ENCODE peak calls at places on chromosomes 1 and 21, in six cellular contexts. One of them, this sample, is unnamed.

GRCh38 chr1:115679141-115679611 is 37.4 kb downstream of the VANGL1 start:
- DNase-seq in C1 segment of cervical spinal cord: peak; percentile 22
- DNase-seq in neuronal stem cell: no peak
- DNase-seq in amniotic epithelial cell: peak; percentile 69
- DNase-seq in central memory CD4-positive, alpha-beta T cell: no peak
- DNase-seq in activated CD4-positive, alpha-beta T cell treated with anti-CD3 and anti-CD28 coated beads for 48 hours: no peak
- DNase-seq in this sample: peak; percentile 11

GRCh38 chr21:27372381-27372780 is 405.5 kb upstream of the ADAMTS5 start:
- DNase-seq in C1 segment of cervical spinal cord: no peak
- DNase-seq in neuronal stem cell: no peak
- DNase-seq in amniotic epithelial cell: peak; percentile 70
- DNase-seq in central memory CD4-positive, alpha-beta T cell: no peak
- DNase-seq in activated CD4-positive, alpha-beta T cell treated with anti-CD3 and anti-CD28 coated beads for 48 hours: no peak
- DNase-seq in this sample: no peak

GRCh38 chr1:165182975-165183374 is 173.5 kb downstream of the LMX1A start:
- DNase-seq in C1 segment of cervical spinal cord: no peak
- DNase-seq in neuronal stem cell: no peak
- DNase-seq in amniotic epithelial cell: no peak
- DNase-seq in central memory CD4-positive, alpha-beta T cell: no peak
- DNase-seq in activated CD4-positive, alpha-beta T cell treated with anti-CD3 and anti-CD28 coated beads for 48 hours: no peak
- DNase-seq in this sample: no peak

GRCh38 chr1:116372186-116372585 is 858 bp upstream of the ATP1A1 start:
- DNase-seq in C1 segment of cervical spinal cord: no peak
- DNase-seq in neuronal stem cell: no peak
- DNase-seq in amniotic epithelial cell: no peak
- DNase-seq in central memory CD4-positive, alpha-beta T cell: no peak
- DNase-seq in activated CD4-positive, alpha-beta T cell treated with anti-CD3 and anti-CD28 coated beads for 48 hours: no peak
- DNase-seq in this sample: no peak

GRCh38 chr1:39407889-39408640 is 83.4 kb upstream of the BMP8A start:
- DNase-seq in C1 segment of cervical spinal cord: no peak
- DNase-seq in neuronal stem cell: no peak
- DNase-seq in amniotic epithelial cell: no peak
- DNase-seq in central memory CD4-positive, alpha-beta T cell: no peak
- DNase-seq in activated CD4-positive, alpha-beta T cell treated with anti-CD3 and anti-CD28 coated beads for 48 hours: no peak
- DNase-seq in this sample: no peak

GRCh38 chr1:1307261-1307907 is 346 bp downstream of the ACAP3 start:
- DNase-seq in C1 segment of cervical spinal cord: no peak
- DNase-seq in neuronal stem cell: no peak
- DNase-seq in amniotic epithelial cell: no peak
- DNase-seq in central memory CD4-positive, alpha-beta T cell: no peak
- DNase-seq in activated CD4-positive, alpha-beta T cell treated with anti-CD3 and anti-CD28 coated beads for 48 hours: no peak
- DNase-seq in this sample: no peak

GRCh38 chr1:45908613-45909140 is 105.3 kb downstream of the MAST2 start:
- DNase-seq in C1 segment of cervical spinal cord: no peak
- DNase-seq in neuronal stem cell: no peak
- DNase-seq in amniotic epithelial cell: no peak
- DNase-seq in central memory CD4-positive, alpha-beta T cell: no peak
- DNase-seq in activated CD4-positive, alpha-beta T cell treated with anti-CD3 and anti-CD28 coated beads for 48 hours: no peak
- DNase-seq in this sample: no peak

GRCh38 chr21:36508948-36509347 is 29.0 kb upstream of the CLDN14 start:
- DNase-seq in C1 segment of cervical spinal cord: no peak
- DNase-seq in neuronal stem cell: no peak
- DNase-seq in amniotic epithelial cell: no peak
- DNase-seq in central memory CD4-positive, alpha-beta T cell: no peak
- DNase-seq in activated CD4-positive, alpha-beta T cell treated with anti-CD3 and anti-CD28 coated beads for 48 hours: no peak
- DNase-seq in this sample: no peak

GRCh38 chr1:14777516-14778506 is 179.3 kb downstream of the KAZN start:
- DNase-seq in C1 segment of cervical spinal cord: no peak
- DNase-seq in neuronal stem cell: no peak
- DNase-seq in amniotic epithelial cell: no peak
- DNase-seq in central memory CD4-positive, alpha-beta T cell: no peak
- DNase-seq in activated CD4-positive, alpha-beta T cell treated with anti-CD3 and anti-CD28 coated beads for 48 hours: no peak
- DNase-seq in this sample: no peak

This sample was measured in amniotic stem cell.